ENCODE peak calls at places on chromosomes 13 and 19, in five cellular contexts. One of them, this sample, is unnamed.

GRCh38 chr13:62294210-62294609 is 878.6 kb upstream of the PCDH20 start:
- DNase-seq in ovary: no peak
- DNase-seq in cardiac fibroblast: no peak
- DNase-seq in neural progenitor cell: no peak
- DNase-seq in AG04450: no peak
- DNase-seq in this sample: peak

GRCh38 chr13:112972867-112973576 is 4.0 kb downstream of the MCF2L start:
- DNase-seq in ovary: no peak
- DNase-seq in cardiac fibroblast: no peak
- DNase-seq in neural progenitor cell: no peak
- DNase-seq in AG04450: no peak
- DNase-seq in this sample: no peak

GRCh38 chr19:18007939-18008673 is at the start of gene ARRDC2:
- DNase-seq in ovary: peak
- DNase-seq in cardiac fibroblast: peak
- DNase-seq in neural progenitor cell: peak
- DNase-seq in AG04450: peak
- DNase-seq in this sample: peak

GRCh38 chr19:29596885-29597525 is 9.1 kb upstream of the POP4 start:
- DNase-seq in ovary: no peak
- DNase-seq in cardiac fibroblast: peak
- DNase-seq in neural progenitor cell: peak
- DNase-seq in AG04450: peak
- DNase-seq in this sample: peak

GRCh38 chr13:57634829-57635165 is 3.3 kb downstream of the PCDH17 start:
- DNase-seq in ovary: peak
- DNase-seq in cardiac fibroblast: no peak
- DNase-seq in neural progenitor cell: peak
- DNase-seq in AG04450: no peak
- DNase-seq in this sample: no peak

GRCh38 chr19:7617735-7618134 is 11.6 kb downstream of the XAB2 start:
- DNase-seq in ovary: no peak
- DNase-seq in cardiac fibroblast: no peak
- DNase-seq in neural progenitor cell: no peak
- DNase-seq in AG04450: no peak
- DNase-seq in this sample: no peak

GRCh38 chr19:39599116-39599515 is 3.2 kb upstream of the LGALS13 start:
- DNase-seq in ovary: no peak
- DNase-seq in cardiac fibroblast: peak
- DNase-seq in neural progenitor cell: peak
- DNase-seq in AG04450: no peak
- DNase-seq in this sample: peak

GRCh38 chr13:30846311-30846710 is 59.8 kb upstream of the MEDAG start:
- DNase-seq in ovary: no peak
- DNase-seq in cardiac fibroblast: peak
- DNase-seq in neural progenitor cell: no peak
- DNase-seq in AG04450: no peak
- DNase-seq in this sample: peak

GRCh38 chr19:2195914-2196313 is 32.2 kb downstream of the DOT1L start:
- DNase-seq in ovary: no peak
- DNase-seq in cardiac fibroblast: no peak
- DNase-seq in neural progenitor cell: no peak
- DNase-seq in AG04450: no peak
- DNase-seq in this sample: no peak

GRCh38 chr19:43643326-43643725 is 3.7 kb upstream of the CADM4 start:
- DNase-seq in ovary: no peak
- DNase-seq in cardiac fibroblast: no peak
- DNase-seq in neural progenitor cell: no peak
- DNase-seq in AG04450: no peak
- DNase-seq in this sample: no peak

GRCh38 chr19:40954573-40954972 is 36.5 kb upstream of the CYP2B6 start:
- DNase-seq in ovary: no peak
- DNase-seq in cardiac fibroblast: peak
- DNase-seq in neural progenitor cell: no peak
- DNase-seq in AG04450: no peak
- DNase-seq in this sample: peak

GRCh38 chr19:52453324-52454094 is at the start of gene ZNF578:
- DNase-seq in ovary: peak
- DNase-seq in cardiac fibroblast: peak
- DNase-seq in neural progenitor cell: no peak
- DNase-seq in AG04450: peak
- DNase-seq in this sample: peak

GRCh38 chr19:54257116-54257480 is at the start of gene LILRB5:
- DNase-seq in ovary: no peak
- DNase-seq in cardiac fibroblast: no peak
- DNase-seq in neural progenitor cell: no peak
- DNase-seq in AG04450: no peak
- DNase-seq in this sample: no peak

GRCh38 chr13:93217701-93218100 is 8.9 kb upstream of the GPC6 start:
- DNase-seq in ovary: no peak
- DNase-seq in cardiac fibroblast: peak
- DNase-seq in neural progenitor cell: no peak
- DNase-seq in AG04450: no peak
- DNase-seq in this sample: no peak

GRCh38 chr19:23571175-23571574 is 115.8 kb downstream of the ZNF675 start:
- DNase-seq in ovary: no peak
- DNase-seq in cardiac fibroblast: no peak
- DNase-seq in neural progenitor cell: no peak
- DNase-seq in AG04450: no peak
- DNase-seq in this sample: no peak

GRCh38 chr13:63367522-63368198 is 1952.0 kb upstream of the PCDH20 start:
- DNase-seq in ovary: no peak
- DNase-seq in cardiac fibroblast: no peak
- DNase-seq in neural progenitor cell: no peak
- DNase-seq in AG04450: no peak
- DNase-seq in this sample: no peak

GRCh38 chr19:48371367-48371766 is 7.2 kb downstream of the SYNGR4 start:
- DNase-seq in ovary: no peak
- DNase-seq in cardiac fibroblast: no peak
- DNase-seq in neural progenitor cell: no peak
- DNase-seq in AG04450: no peak
- DNase-seq in this sample: no peak

GRCh38 chr19:34269968-34270621 is 15.7 kb downstream of the GARRE1 start:
- DNase-seq in ovary: no peak
- DNase-seq in cardiac fibroblast: peak
- DNase-seq in neural progenitor cell: no peak
- DNase-seq in AG04450: no peak
- DNase-seq in this sample: peak

GRCh38 chr13:39913339-39913738 is 257.9 kb downstream of the COG6 start:
- DNase-seq in ovary: no peak
- DNase-seq in cardiac fibroblast: no peak
- DNase-seq in neural progenitor cell: no peak
- DNase-seq in AG04450: no peak
- DNase-seq in this sample: no peak

GRCh38 chr13:45206340-45206739 is 5.5 kb upstream of the KCTD4 start:
- DNase-seq in ovary: no peak
- DNase-seq in cardiac fibroblast: peak
- DNase-seq in neural progenitor cell: no peak
- DNase-seq in AG04450: peak
- DNase-seq in this sample: peak

GRCh38 chr19:13225973-13226865 is 76.0 kb downstream of the IER2 start:
- DNase-seq in ovary: no peak
- DNase-seq in cardiac fibroblast: no peak
- DNase-seq in neural progenitor cell: no peak
- DNase-seq in AG04450: no peak
- DNase-seq in this sample: no peak

GRCh38 chr19:55369651-55370304 is 485 bp downstream of the IL11 start:
- DNase-seq in ovary: no peak
- DNase-seq in cardiac fibroblast: peak
- DNase-seq in neural progenitor cell: peak
- DNase-seq in AG04450: peak
- DNase-seq in this sample: peak

GRCh38 chr19:31516756-31517155 is 167.5 kb upstream of the TSHZ3 start:
- DNase-seq in ovary: no peak
- DNase-seq in cardiac fibroblast: no peak
- DNase-seq in neural progenitor cell: no peak
- DNase-seq in AG04450: no peak
- DNase-seq in this sample: no peak

GRCh38 chr19:47680858-47681332 is 32.3 kb upstream of the EHD2 start:
- DNase-seq in ovary: no peak
- DNase-seq in cardiac fibroblast: no peak
- DNase-seq in neural progenitor cell: no peak
- DNase-seq in AG04450: no peak
- DNase-seq in this sample: no peak

GRCh38 chr13:44108345-44108858 is 228.7 kb downstream of the LACC1 start:
- DNase-seq in ovary: no peak
- DNase-seq in cardiac fibroblast: no peak
- DNase-seq in neural progenitor cell: no peak
- DNase-seq in AG04450: no peak
- DNase-seq in this sample: no peak

GRCh38 chr13:48591889-48592725 is 59.2 kb upstream of the RCBTB2 start:
- DNase-seq in ovary: no peak
- DNase-seq in cardiac fibroblast: no peak
- DNase-seq in neural progenitor cell: no peak
- DNase-seq in AG04450: no peak
- DNase-seq in this sample: no peak

GRCh38 chr13:49927755-49928154 is 8.4 kb downstream of the SPRYD7 start:
- DNase-seq in ovary: no peak
- DNase-seq in cardiac fibroblast: peak
- DNase-seq in neural progenitor cell: no peak
- DNase-seq in AG04450: no peak
- DNase-seq in this sample: peak

GRCh38 chr13:34161829-34162544 is 344.0 kb downstream of the RFC3 start:
- DNase-seq in ovary: no peak
- DNase-seq in cardiac fibroblast: peak
- DNase-seq in neural progenitor cell: peak
- DNase-seq in AG04450: peak
- DNase-seq in this sample: peak

GRCh38 chr19:40134866-40135265 is 44.1 kb upstream of the ZNF780A start:
- DNase-seq in ovary: no peak
- DNase-seq in cardiac fibroblast: no peak
- DNase-seq in neural progenitor cell: peak
- DNase-seq in AG04450: no peak
- DNase-seq in this sample: no peak

GRCh38 chr13:39159393-39159792 is 121.1 kb downstream of the NHLRC3 start:
- DNase-seq in ovary: no peak
- DNase-seq in cardiac fibroblast: no peak
- DNase-seq in neural progenitor cell: no peak
- DNase-seq in AG04450: no peak
- DNase-seq in this sample: no peak

GRCh38 chr13:52738719-52739467 is 727 bp downstream of the CNMD start:
- DNase-seq in ovary: no peak
- DNase-seq in cardiac fibroblast: peak
- DNase-seq in neural progenitor cell: peak
- DNase-seq in AG04450: no peak
- DNase-seq in this sample: no peak
- TF ChIP-seq CTCF in ovary: no peak
- TF ChIP-seq CTCF in cardiac fibroblast: no peak
- TF ChIP-seq CTCF in neural progenitor cell: peak
- TF ChIP-seq CTCF in AG04450: peak
- TF ChIP-seq CTCF in this sample: no peak

GRCh38 chr19:6055013-6055795 is 55.1 kb downstream of the RFX2 start:
- DNase-seq in ovary: no peak
- DNase-seq in cardiac fibroblast: no peak
- DNase-seq in neural progenitor cell: no peak
- DNase-seq in AG04450: no peak
- DNase-seq in this sample: no peak

GRCh38 chr19:6057651-6058365 is 52.5 kb downstream of the RFX2 start:
- DNase-seq in ovary: no peak
- DNase-seq in cardiac fibroblast: no peak
- DNase-seq in neural progenitor cell: no peak
- DNase-seq in AG04450: no peak
- DNase-seq in this sample: no peak

GRCh38 chr19:6056282-6056741 is 54.0 kb downstream of the RFX2 start:
- DNase-seq in ovary: no peak
- DNase-seq in cardiac fibroblast: no peak
- DNase-seq in neural progenitor cell: no peak
- DNase-seq in AG04450: no peak
- DNase-seq in this sample: no peak

GRCh38 chr19:6058411-6059201 is 51.7 kb downstream of the RFX2 start:
- DNase-seq in ovary: no peak
- DNase-seq in cardiac fibroblast: no peak
- DNase-seq in neural progenitor cell: no peak
- DNase-seq in AG04450: no peak
- DNase-seq in this sample: no peak

GRCh38 chr19:6056801-6057650 is 53.3 kb downstream of the RFX2 start:
- DNase-seq in ovary: peak
- DNase-seq in cardiac fibroblast: peak
- DNase-seq in neural progenitor cell: no peak
- DNase-seq in AG04450: peak
- DNase-seq in this sample: peak
- H3K4me3 ChIP-seq in ovary: no peak
- H3K4me3 ChIP-seq in cardiac fibroblast: no peak
- H3K4me3 ChIP-seq in neural progenitor cell: no peak
- H3K4me3 ChIP-seq in AG04450: no peak
- H3K4me3 ChIP-seq in this sample: no peak

GRCh38 chr19:35848486-35848885 is 3.8 kb downstream of the NPHS1 start:
- DNase-seq in ovary: no peak
- DNase-seq in cardiac fibroblast: no peak
- DNase-seq in neural progenitor cell: no peak
- DNase-seq in AG04450: no peak
- DNase-seq in this sample: no peak
- TF ChIP-seq CTCF in ovary: no peak
- TF ChIP-seq CTCF in cardiac fibroblast: no peak
- TF ChIP-seq CTCF in neural progenitor cell: no peak
- TF ChIP-seq CTCF in AG04450: no peak
- TF ChIP-seq CTCF in this sample: no peak

GRCh38 chr13:40986328-40986856 is 32.7 kb downstream of the ELF1 start:
- DNase-seq in ovary: no peak
- DNase-seq in cardiac fibroblast: peak
- DNase-seq in neural progenitor cell: no peak
- DNase-seq in AG04450: no peak
- DNase-seq in this sample: no peak
- H3K4me3 ChIP-seq in ovary: no peak
- H3K4me3 ChIP-seq in cardiac fibroblast: no peak
- H3K4me3 ChIP-seq in neural progenitor cell: no peak
- H3K4me3 ChIP-seq in AG04450: no peak
- H3K4me3 ChIP-seq in this sample: no peak

GRCh38 chr13:107141767-107142166 is 573.8 kb upstream of the ARGLU1 start:
- DNase-seq in ovary: no peak
- DNase-seq in cardiac fibroblast: no peak
- DNase-seq in neural progenitor cell: no peak
- DNase-seq in AG04450: no peak
- DNase-seq in this sample: no peak

GRCh38 chr13:107138987-107139386 is 571.0 kb upstream of the ARGLU1 start:
- DNase-seq in ovary: no peak
- DNase-seq in cardiac fibroblast: no peak
- DNase-seq in neural progenitor cell: no peak
- DNase-seq in AG04450: no peak
- DNase-seq in this sample: no peak

GRCh38 chr13:107138468-107138867 is 570.5 kb upstream of the ARGLU1 start:
- DNase-seq in ovary: no peak
- DNase-seq in cardiac fibroblast: no peak
- DNase-seq in neural progenitor cell: peak
- DNase-seq in AG04450: no peak
- DNase-seq in this sample: no peak

DNA sequence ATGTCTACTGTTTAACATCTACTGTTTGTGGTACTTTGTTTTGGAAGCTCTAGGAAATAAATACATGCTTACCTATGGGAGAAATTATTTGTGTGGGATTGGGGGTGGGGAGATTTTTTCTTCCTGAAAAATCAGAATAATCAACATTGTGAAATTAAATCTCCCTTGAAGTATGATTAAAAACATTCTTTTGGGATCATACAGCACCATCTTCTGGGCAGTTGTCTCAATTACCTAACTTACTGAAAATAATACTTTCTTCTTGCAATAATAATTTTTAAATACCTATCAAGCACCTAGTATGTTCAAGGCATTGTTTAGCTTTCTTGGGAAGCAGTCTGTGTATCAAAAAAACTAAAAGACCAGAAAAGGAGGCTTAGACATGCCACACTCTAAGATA is 576.5 kb upstream of the ARGLU1 start:
- DNase-seq in ovary: no peak
- DNase-seq in cardiac fibroblast: peak
- DNase-seq in neural progenitor cell: no peak
- DNase-seq in AG04450: no peak
- DNase-seq in this sample: peak
- TF ChIP-seq CTCF in ovary: no peak
- TF ChIP-seq CTCF in cardiac fibroblast: no peak
- TF ChIP-seq CTCF in neural progenitor cell: peak
- TF ChIP-seq CTCF in AG04450: peak
- TF ChIP-seq CTCF in this sample: peak